ENCODE peak calls at places on chromosomes 1 and 21, in ten cellular contexts. One of them, this sample, is unnamed.

GRCh38 chr1:228939881-228940392 is 204.7 kb downstream of the RHOU start:
- DNase-seq in ascending aorta: no peak
- DNase-seq in GM06990: no peak
- DNase-seq in PC-3: no peak
- DNase-seq in omental fat pad: no peak
- DNase-seq in fibroblast of lung: no peak
- DNase-seq in type B pancreatic cell: no peak
- DNase-seq in cardiac muscle cell: no peak
- DNase-seq in AG04450: no peak
- DNase-seq in psoas muscle: no peak
- DNase-seq in this sample: no peak

GRCh38 chr1:51973587-51974474 is 16.7 kb downstream of the RAB3B start:
- DNase-seq in fibroblast of lung: peak
- DNase-seq in cardiac muscle cell: no peak
- DNase-seq in GM06990: no peak
- DNase-seq in AG04450: no peak
- DNase-seq in type B pancreatic cell: no peak
- DNase-seq in PC-3: peak
- DNase-seq in omental fat pad: no peak
- DNase-seq in ascending aorta: no peak
- DNase-seq in psoas muscle: no peak
- DNase-seq in this sample: peak

GRCh38 chr1:167219646-167220536 is 795 bp upstream of the POU2F1 start:
- DNase-seq in AG04450: peak
- DNase-seq in ascending aorta: peak
- DNase-seq in fibroblast of lung: peak
- DNase-seq in PC-3: peak
- DNase-seq in psoas muscle: peak
- DNase-seq in omental fat pad: peak
- DNase-seq in cardiac muscle cell: peak
- DNase-seq in GM06990: peak
- DNase-seq in type B pancreatic cell: peak
- DNase-seq in this sample: peak

GRCh38 chr1:117014209-117014608 is 12.6 kb downstream of the CD101 start:
- DNase-seq in AG04450: no peak
- DNase-seq in ascending aorta: no peak
- DNase-seq in cardiac muscle cell: no peak
- DNase-seq in psoas muscle: no peak
- DNase-seq in fibroblast of lung: peak
- DNase-seq in PC-3: peak
- DNase-seq in omental fat pad: no peak
- DNase-seq in type B pancreatic cell: no peak
- DNase-seq in GM06990: no peak
- DNase-seq in this sample: no peak

GRCh38 chr1:184289825-184290550 is 96.8 kb upstream of the C1orf21 start:
- DNase-seq in cardiac muscle cell: no peak
- DNase-seq in AG04450: no peak
- DNase-seq in psoas muscle: no peak
- DNase-seq in PC-3: peak
- DNase-seq in GM06990: no peak
- DNase-seq in fibroblast of lung: no peak
- DNase-seq in ascending aorta: no peak
- DNase-seq in omental fat pad: no peak
- DNase-seq in type B pancreatic cell: no peak
- DNase-seq in this sample: peak

GRCh38 chr1:205811660-205812059 is 1.3 kb downstream of the SLC41A1 start:
- DNase-seq in PC-3: no peak
- DNase-seq in type B pancreatic cell: no peak
- DNase-seq in AG04450: no peak
- DNase-seq in fibroblast of lung: no peak
- DNase-seq in GM06990: no peak
- DNase-seq in ascending aorta: no peak
- DNase-seq in psoas muscle: peak
- DNase-seq in omental fat pad: no peak
- DNase-seq in cardiac muscle cell: peak
- DNase-seq in this sample: no peak

GRCh38 chr1:44030606-44031050 is 634 bp downstream of the SLC6A9 start:
- DNase-seq in GM06990: no peak
- DNase-seq in PC-3: no peak
- DNase-seq in type B pancreatic cell: peak
- DNase-seq in omental fat pad: no peak
- DNase-seq in AG04450: no peak
- DNase-seq in fibroblast of lung: peak
- DNase-seq in ascending aorta: no peak
- DNase-seq in cardiac muscle cell: peak
- DNase-seq in psoas muscle: no peak
- DNase-seq in this sample: peak

GRCh38 chr1:65339866-65340483 is 30.6 kb downstream of the DNAJC6 start:
- DNase-seq in cardiac muscle cell: peak
- DNase-seq in omental fat pad: no peak
- DNase-seq in GM06990: no peak
- DNase-seq in psoas muscle: no peak
- DNase-seq in fibroblast of lung: peak
- DNase-seq in AG04450: no peak
- DNase-seq in ascending aorta: no peak
- DNase-seq in PC-3: peak
- DNase-seq in type B pancreatic cell: no peak
- DNase-seq in this sample: no peak

GRCh38 chr1:155964193-155964592 is 14.2 kb downstream of the ARHGEF2 start:
- DNase-seq in ascending aorta: no peak
- DNase-seq in type B pancreatic cell: no peak
- DNase-seq in PC-3: no peak
- DNase-seq in psoas muscle: no peak
- DNase-seq in AG04450: no peak
- DNase-seq in omental fat pad: no peak
- DNase-seq in GM06990: no peak
- DNase-seq in cardiac muscle cell: no peak
- DNase-seq in fibroblast of lung: no peak
- DNase-seq in this sample: no peak

GRCh38 chr1:155966135-155966534 is 12.2 kb downstream of the ARHGEF2 start:
- DNase-seq in AG04450: no peak
- DNase-seq in PC-3: no peak
- DNase-seq in GM06990: no peak
- DNase-seq in psoas muscle: no peak
- DNase-seq in fibroblast of lung: no peak
- DNase-seq in ascending aorta: no peak
- DNase-seq in cardiac muscle cell: no peak
- DNase-seq in omental fat pad: no peak
- DNase-seq in type B pancreatic cell: no peak
- DNase-seq in this sample: no peak

GRCh38 chr1:155968670-155969069 is 9.7 kb downstream of the ARHGEF2 start:
- DNase-seq in GM06990: no peak
- DNase-seq in psoas muscle: peak
- DNase-seq in ascending aorta: no peak
- DNase-seq in AG04450: peak
- DNase-seq in type B pancreatic cell: no peak
- DNase-seq in cardiac muscle cell: peak
- DNase-seq in fibroblast of lung: peak
- DNase-seq in PC-3: no peak
- DNase-seq in omental fat pad: no peak
- DNase-seq in this sample: no peak

GRCh38 chr1:155967410-155968400 is 10.6 kb downstream of the ARHGEF2 start:
- DNase-seq in AG04450: no peak
- DNase-seq in psoas muscle: peak
- DNase-seq in PC-3: no peak
- DNase-seq in omental fat pad: no peak
- DNase-seq in GM06990: no peak
- DNase-seq in fibroblast of lung: no peak
- DNase-seq in cardiac muscle cell: no peak
- DNase-seq in ascending aorta: no peak
- DNase-seq in type B pancreatic cell: no peak
- DNase-seq in this sample: no peak

DNA sequence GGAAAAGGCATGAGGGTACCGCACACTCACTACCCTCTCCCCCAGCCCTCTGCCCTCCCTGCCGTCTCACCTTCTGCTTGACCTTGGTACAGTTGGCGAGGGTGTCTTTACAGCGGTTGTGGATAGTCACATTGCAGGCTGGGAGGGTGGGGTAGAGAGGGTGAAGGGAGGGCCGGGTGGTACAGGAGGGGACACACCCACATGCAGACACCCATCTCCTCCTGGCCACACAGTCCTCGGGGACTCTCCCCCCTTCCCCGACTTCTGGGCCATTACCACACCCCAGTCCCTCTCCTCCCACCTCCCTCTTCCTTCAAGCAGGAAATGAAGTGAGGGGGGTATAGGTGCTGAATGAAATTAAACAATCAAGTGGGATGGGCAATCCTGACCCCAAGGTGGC is 11.6 kb downstream of the ARHGEF2 start:
- DNase-seq in PC-3: no peak
- DNase-seq in cardiac muscle cell: no peak
- DNase-seq in type B pancreatic cell: no peak
- DNase-seq in psoas muscle: no peak
- DNase-seq in omental fat pad: no peak
- DNase-seq in AG04450: no peak
- DNase-seq in GM06990: no peak
- DNase-seq in ascending aorta: no peak
- DNase-seq in fibroblast of lung: no peak
- DNase-seq in this sample: no peak
- TF ChIP-seq CTCF in PC-3: no peak
- TF ChIP-seq CTCF in cardiac muscle cell: no peak
- TF ChIP-seq CTCF in type B pancreatic cell: no peak
- TF ChIP-seq CTCF in psoas muscle: no peak
- TF ChIP-seq CTCF in omental fat pad: no peak
- TF ChIP-seq CTCF in AG04450: no peak
- TF ChIP-seq CTCF in GM06990: no peak
- TF ChIP-seq CTCF in ascending aorta: no peak
- TF ChIP-seq CTCF in fibroblast of lung: no peak
- TF ChIP-seq CTCF in this sample: no peak

GRCh38 chr1:29850358-29850757 is 614.0 kb downstream of the PTPRU start:
- DNase-seq in ascending aorta: no peak
- DNase-seq in PC-3: no peak
- DNase-seq in fibroblast of lung: no peak
- DNase-seq in psoas muscle: no peak
- DNase-seq in GM06990: no peak
- DNase-seq in AG04450: no peak
- DNase-seq in cardiac muscle cell: no peak
- DNase-seq in type B pancreatic cell: no peak
- DNase-seq in omental fat pad: no peak
- DNase-seq in this sample: no peak

GRCh38 chr1:29852248-29852647 is 615.9 kb downstream of the PTPRU start:
- DNase-seq in psoas muscle: no peak
- DNase-seq in PC-3: no peak
- DNase-seq in omental fat pad: no peak
- DNase-seq in type B pancreatic cell: no peak
- DNase-seq in ascending aorta: no peak
- DNase-seq in fibroblast of lung: no peak
- DNase-seq in cardiac muscle cell: no peak
- DNase-seq in GM06990: no peak
- DNase-seq in AG04450: no peak
- DNase-seq in this sample: no peak

GRCh38 chr1:29851666-29852065 is 615.3 kb downstream of the PTPRU start:
- DNase-seq in type B pancreatic cell: no peak
- DNase-seq in cardiac muscle cell: no peak
- DNase-seq in PC-3: peak
- DNase-seq in ascending aorta: no peak
- DNase-seq in fibroblast of lung: no peak
- DNase-seq in AG04450: no peak
- DNase-seq in omental fat pad: no peak
- DNase-seq in psoas muscle: no peak
- DNase-seq in GM06990: no peak
- DNase-seq in this sample: no peak

GRCh38 chr1:29845910-29846309 is 609.6 kb downstream of the PTPRU start:
- DNase-seq in fibroblast of lung: no peak
- DNase-seq in psoas muscle: no peak
- DNase-seq in cardiac muscle cell: no peak
- DNase-seq in AG04450: no peak
- DNase-seq in omental fat pad: no peak
- DNase-seq in ascending aorta: no peak
- DNase-seq in PC-3: no peak
- DNase-seq in type B pancreatic cell: no peak
- DNase-seq in GM06990: no peak
- DNase-seq in this sample: no peak

GRCh38 chr1:29849038-29849750 is 612.9 kb downstream of the PTPRU start:
- DNase-seq in PC-3: peak
- DNase-seq in psoas muscle: no peak
- DNase-seq in type B pancreatic cell: no peak
- DNase-seq in GM06990: peak
- DNase-seq in cardiac muscle cell: peak
- DNase-seq in fibroblast of lung: peak
- DNase-seq in AG04450: no peak
- DNase-seq in omental fat pad: no peak
- DNase-seq in ascending aorta: no peak
- DNase-seq in this sample: peak
- TF ChIP-seq CTCF in PC-3: peak
- TF ChIP-seq CTCF in psoas muscle: peak
- TF ChIP-seq CTCF in type B pancreatic cell: peak
- TF ChIP-seq CTCF in GM06990: peak
- TF ChIP-seq CTCF in cardiac muscle cell: peak
- TF ChIP-seq CTCF in fibroblast of lung: peak
- TF ChIP-seq CTCF in AG04450: peak
- TF ChIP-seq CTCF in omental fat pad: no peak
- TF ChIP-seq CTCF in ascending aorta: peak
- TF ChIP-seq CTCF in this sample: peak

GRCh38 chr21:41847066-41847804 is 31.9 kb downstream of the PRDM15 start:
- DNase-seq in ascending aorta: no peak
- DNase-seq in cardiac muscle cell: peak
- DNase-seq in type B pancreatic cell: no peak
- DNase-seq in AG04450: no peak
- DNase-seq in psoas muscle: no peak
- DNase-seq in omental fat pad: no peak
- DNase-seq in PC-3: no peak
- DNase-seq in fibroblast of lung: no peak
- DNase-seq in GM06990: no peak
- DNase-seq in this sample: no peak
- TF ChIP-seq CTCF in ascending aorta: no peak
- TF ChIP-seq CTCF in cardiac muscle cell: no peak
- TF ChIP-seq CTCF in type B pancreatic cell: peak
- TF ChIP-seq CTCF in AG04450: peak
- TF ChIP-seq CTCF in psoas muscle: no peak
- TF ChIP-seq CTCF in omental fat pad: no peak
- TF ChIP-seq CTCF in PC-3: peak
- TF ChIP-seq CTCF in fibroblast of lung: no peak
- TF ChIP-seq CTCF in GM06990: no peak
- TF ChIP-seq CTCF in this sample: no peak

DNA sequence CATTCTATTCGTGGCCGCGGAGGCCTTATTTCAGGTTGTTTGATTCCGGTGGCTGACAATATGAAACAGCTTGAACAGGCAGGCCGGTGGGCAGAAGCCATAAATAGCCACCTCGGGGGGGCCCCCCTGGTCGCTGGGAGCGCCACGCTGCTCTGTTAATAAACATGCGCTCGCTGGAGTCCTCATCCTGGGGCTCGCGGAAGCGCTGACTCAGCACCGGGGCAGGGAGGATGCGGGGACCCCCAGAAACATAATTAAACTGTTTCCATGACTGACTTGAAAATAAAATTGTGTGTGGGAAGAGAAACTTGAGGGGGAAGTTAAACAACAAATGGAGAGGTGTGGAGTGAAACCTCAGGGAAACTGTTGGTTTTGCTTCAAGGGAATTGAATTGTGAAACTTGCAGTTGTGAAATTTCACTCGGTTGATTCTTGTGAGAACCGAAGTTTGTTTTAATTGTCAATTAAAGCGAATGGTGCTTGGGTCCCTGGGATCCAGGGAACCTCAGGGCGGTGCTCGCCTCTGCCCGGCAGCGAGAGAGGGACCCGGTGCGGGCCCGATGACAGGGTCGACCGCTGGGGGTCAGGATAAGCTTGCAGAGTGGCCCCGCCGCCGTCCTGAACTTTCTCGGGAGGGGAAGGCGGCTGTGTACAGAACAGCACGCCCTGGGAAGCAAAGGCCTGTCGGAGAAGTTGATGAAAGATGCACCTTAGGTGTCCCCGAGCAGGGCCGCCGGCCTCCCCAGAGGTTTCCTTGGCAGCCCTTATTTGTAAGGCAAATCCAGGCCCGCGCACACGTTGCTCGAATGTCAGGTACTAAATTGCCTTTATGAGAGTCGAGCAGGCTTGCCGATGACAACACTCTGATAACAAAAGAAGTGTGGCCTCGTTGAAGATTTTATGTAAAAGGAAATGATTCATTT is 176.9 kb upstream of the LMO4 start:
- DNase-seq in PC-3: no peak
- DNase-seq in psoas muscle: peak
- DNase-seq in fibroblast of lung: peak
- DNase-seq in GM06990: peak
- DNase-seq in ascending aorta: no peak
- DNase-seq in AG04450: peak
- DNase-seq in type B pancreatic cell: peak
- DNase-seq in cardiac muscle cell: peak
- DNase-seq in omental fat pad: peak
- DNase-seq in this sample: peak
- TF ChIP-seq CTCF in PC-3: no peak
- TF ChIP-seq CTCF in psoas muscle: peak
- TF ChIP-seq CTCF in fibroblast of lung: peak
- TF ChIP-seq CTCF in GM06990: peak
- TF ChIP-seq CTCF in ascending aorta: peak
- TF ChIP-seq CTCF in AG04450: peak
- TF ChIP-seq CTCF in type B pancreatic cell: peak
- TF ChIP-seq CTCF in cardiac muscle cell: peak
- TF ChIP-seq CTCF in omental fat pad: no peak
- TF ChIP-seq CTCF in this sample: peak

This sample was measured in GM12865.